ENCODE peak calls at places on chromosomes 3 and 15, in four cellular contexts. T is RWPE1, F is pancreas, J is esophagus squamous epithelium. I is an unnamed sample.

GRCh38 chr15:90620379-90621134 is 90.8 kb downstream of the CRTC3 start:
- DNase-seq in T (no peak), F (no peak), J (no peak), I (no peak)

GRCh38 chr3:128448491-128448890 is 18.2 kb downstream of the DNAJB8 start:
- DNase-seq in T (no peak), F (no peak), J (no peak), I (no peak)

GRCh38 chr15:67571643-67572415 is 29.3 kb downstream of the MAP2K5 start:
- DNase-seq in T (no peak), F (no peak), J (no peak), I (no peak)

GRCh38 chr3:165462616-165463334 is 266.6 kb upstream of the SLITRK3 start:
- DNase-seq in T (no peak), F (no peak), J (no peak), I (no peak)

GRCh38 chr3:18122264-18122663 is 302.9 kb downstream of the SATB1 start:
- DNase-seq in T (no peak), F (no peak), J (no peak), I (no peak)

GRCh38 chr3:141840737-141841544 is 35.5 kb upstream of the ATP1B3 start:
- DNase-seq in T (peak), F (no peak), J (no peak), I (no peak)

GRCh38 chr15:28021281-28022039 is 77.7 kb downstream of the OCA2 start:
- DNase-seq in T (peak), F (peak), J (no peak), I (peak)

GRCh38 chr15:59611277-59612260 is at the start of gene GCNT3:
- DNase-seq in T (peak), F (no peak), J (no peak), I (no peak)

GRCh38 chr15:64443747-64444621 is 16.4 kb upstream of the ZNF609 start:
- DNase-seq in T (peak), F (peak), J (no peak), I (no peak)

GRCh38 chr3:42473083-42473932 is 29.1 kb upstream of the VIPR1 start:
- DNase-seq in T (no peak), F (no peak), J (no peak), I (no peak)

GRCh38 chr3:149245738-149246451 is 24.3 kb upstream of the CP start:
- DNase-seq in T (peak), F (no peak), J (no peak), I (no peak)

GRCh38 chr3:8887435-8888295 is 75.6 kb downstream of the RAD18 start:
- DNase-seq in T (no peak), F (no peak), J (no peak), I (no peak)

GRCh38 chr3:177929310-177929709 is 606.9 kb upstream of the KCNMB2 start:
- DNase-seq in T (no peak), F (no peak), J (no peak), I (no peak)

GRCh38 chr3:50516048-50516871 is 12.8 kb upstream of the CACNA2D2 start:
- DNase-seq in T (no peak), F (no peak), J (no peak), I (peak)

GRCh38 chr3:29427266-29428103 is 146.6 kb downstream of the RBMS3 start:
- DNase-seq in T (no peak), F (no peak), J (no peak), I (no peak)

GRCh38 chr3:24343084-24343783 is 151.4 kb downstream of the THRB start:
- DNase-seq in T (peak), F (no peak), J (no peak), I (no peak)

GRCh38 chr3:158167737-158168469 is 58.0 kb downstream of the RSRC1 start:
- DNase-seq in T (peak), F (no peak), J (no peak), I (no peak)

GRCh38 chr15:66115568-66116206 is 137.9 kb downstream of the MEGF11 start:
- DNase-seq in T (no peak), F (peak), J (no peak), I (no peak)

GRCh38 chr15:45150997-45151396 is 21.2 kb downstream of the DUOX1 start:
- DNase-seq in T (no peak), F (no peak), J (no peak), I (no peak)

GRCh38 chr3:176767385-176767784 is 429.9 kb downstream of the TBL1XR1 start:
- DNase-seq in T (peak), F (peak), J (no peak), I (no peak)

GRCh38 chr3:69462826-69463100 is 76.9 kb upstream of the FRMD4B start:
- DNase-seq in T (peak), F (no peak), J (no peak), I (no peak)

GRCh38 chr3:117045143-117045542 is 335.6 kb downstream of the TUSC7 start:
- DNase-seq in T (no peak), F (no peak), J (no peak), I (no peak)

GRCh38 chr15:77118787-77119410 is 48.0 kb upstream of the TSPAN3 start:
- DNase-seq in T (peak), F (peak), J (no peak), I (peak)

GRCh38 chr3:138426211-138426610 is 8.2 kb upstream of the ESYT3 start:
- DNase-seq in T (no peak), F (no peak), J (no peak), I (no peak)

GRCh38 chr15:64809649-64810498 is 15.6 kb downstream of the PIF1 start:
- DNase-seq in T (peak), F (peak), J (no peak), I (peak)

GRCh38 chr15:77580991-77581682 is 51.6 kb downstream of the LINGO1 start:
- DNase-seq in T (no peak), F (no peak), J (no peak), I (no peak)

GRCh38 chr15:64009241-64009640 is 37.0 kb downstream of the DAPK2 start:
- DNase-seq in T (no peak), F (no peak), J (no peak), I (no peak)

GRCh38 chr3:124266517-124266916 is 274.6 kb upstream of the ROPN1 start:
- DNase-seq in T (no peak), F (no peak), J (no peak), I (no peak)

GRCh38 chr3:124267406-124267805 is 275.5 kb upstream of the ROPN1 start:
- DNase-seq in T (no peak), F (no peak), J (no peak), I (no peak)

GRCh38 chr3:124260206-124260915 is 268.4 kb upstream of the ROPN1 start:
- DNase-seq in T (peak), F (no peak), J (no peak), I (no peak)

GRCh38 chr3:124261301-124261700 is 269.4 kb upstream of the ROPN1 start:
- DNase-seq in T (no peak), F (no peak), J (no peak), I (no peak)

DNA sequence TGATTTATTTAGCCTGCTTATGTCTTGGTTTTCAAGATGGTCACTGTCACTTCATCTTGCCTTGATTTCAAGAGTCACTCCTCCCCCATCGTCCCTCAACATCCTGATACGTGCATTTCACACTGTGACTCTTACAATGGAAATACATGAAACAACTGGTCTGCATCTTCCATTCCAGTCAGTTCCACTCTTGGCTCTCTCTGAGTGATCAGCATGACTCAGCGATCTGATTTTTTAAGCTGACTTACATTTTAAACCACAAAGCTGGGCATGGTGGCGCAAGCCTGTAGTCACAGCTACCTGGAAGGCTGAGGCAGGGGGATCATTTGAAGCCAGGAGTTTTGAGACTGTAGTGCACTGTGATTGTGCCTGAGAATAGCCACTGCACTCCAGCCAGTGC is 271.2 kb upstream of the ROPN1 start:
- DNase-seq in T (peak), F (no peak), J (no peak), I (no peak)
- H3K27ac ChIP-seq in T (no peak), F (no peak), J (no peak), I (no peak)

GRCh38 chr15:55916666-55917409 is 76.6 kb downstream of the NEDD4 start:
- DNase-seq in T (peak), F (no peak), J (no peak), I (no peak)

GRCh38 chr15:55915876-55916567 is 77.4 kb downstream of the NEDD4 start:
- DNase-seq in T (no peak), F (no peak), J (no peak), I (no peak)

GRCh38 chr15:55915221-55915620 is 78.2 kb downstream of the NEDD4 start:
- DNase-seq in T (no peak), F (no peak), J (no peak), I (no peak)

GRCh38 chr15:55912982-55913381 is 80.4 kb downstream of the NEDD4 start:
- DNase-seq in T (no peak), F (no peak), J (no peak), I (no peak)

DNA sequence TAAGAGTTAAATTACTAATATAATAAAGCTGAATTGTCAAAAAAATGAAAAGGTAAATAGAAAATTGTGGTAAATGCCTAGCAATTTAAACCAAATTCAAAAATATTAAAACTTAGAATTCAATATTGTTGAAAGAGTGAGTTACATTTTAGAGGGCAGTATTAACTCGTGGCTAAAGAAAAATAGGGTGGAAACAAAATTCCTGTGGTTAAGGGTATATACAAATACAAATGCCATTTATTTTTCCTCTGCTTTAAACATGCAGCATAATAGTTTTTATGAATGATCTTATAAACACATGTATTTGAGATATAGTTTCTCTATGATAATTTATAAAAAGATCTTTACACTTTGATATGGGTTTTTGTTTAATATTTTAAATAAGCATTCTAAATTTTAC is 79.0 kb downstream of the NEDD4 start:
- DNase-seq in T (no peak), F (no peak), J (no peak), I (no peak)
- H3K27ac ChIP-seq in T (no peak), F (no peak), J (no peak), I (no peak)

DNA sequence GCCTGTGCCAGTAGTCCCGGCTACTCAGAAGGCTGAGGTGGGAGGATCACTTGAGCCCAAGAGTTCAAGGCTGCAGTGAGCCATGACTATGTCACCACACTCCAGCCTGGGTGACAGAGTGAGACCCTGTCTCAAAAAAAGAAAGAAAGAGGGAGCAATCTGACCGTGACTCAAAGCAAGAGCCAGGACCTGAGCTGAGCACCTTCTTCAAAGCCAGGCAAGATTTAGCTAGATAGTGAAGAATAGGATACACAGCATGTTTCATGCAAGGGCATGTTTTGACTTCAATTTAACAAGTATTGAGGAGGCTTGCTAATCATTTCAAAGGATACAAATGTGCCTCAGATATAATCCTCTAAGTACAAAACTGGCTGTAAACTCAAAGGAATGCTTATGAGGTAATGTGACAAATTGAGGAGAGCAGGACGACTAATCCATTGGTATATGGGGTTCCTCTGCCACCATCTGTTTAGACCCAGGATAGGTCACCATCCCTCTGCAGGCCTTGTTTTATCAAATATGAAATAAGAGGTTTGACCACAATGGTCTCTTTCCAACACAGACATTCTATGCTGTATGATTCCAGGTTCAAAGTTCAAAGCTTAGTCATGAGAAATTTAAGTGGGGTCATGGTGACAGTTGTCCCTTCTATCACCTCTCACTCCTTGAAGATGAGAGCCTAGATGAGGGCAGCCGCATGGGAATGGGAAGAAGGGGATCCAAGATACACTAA is 33.2 kb downstream of the RAB27A start:
- DNase-seq in T (no peak), F (no peak), J (no peak), I (no peak)
- H3K27ac ChIP-seq in T (peak), F (no peak), J (no peak), I (no peak)

GRCh38 chr15:88535100-88535499 is 11.4 kb downstream of the DET1 start:
- DNase-seq in T (no peak), F (no peak), J (no peak), I (no peak)
- H3K27ac ChIP-seq in T (no peak), F (no peak), J (no peak), I (no peak)

GRCh38 chr3:108524547-108524946 is 14.2 kb upstream of the MYH15 start:
- DNase-seq in T (no peak), F (no peak), J (no peak), I (no peak)

GRCh38 chr3:108527109-108527508 is 16.7 kb upstream of the MYH15 start:
- DNase-seq in T (no peak), F (no peak), J (no peak), I (peak)

GRCh38 chr3:108527827-108528226 is 17.4 kb upstream of the MYH15 start:
- DNase-seq in T (no peak), F (no peak), J (no peak), I (no peak)

GRCh38 chr3:108528459-108529231 is 18.2 kb upstream of the MYH15 start:
- DNase-seq in T (no peak), F (no peak), J (no peak), I (no peak)
- H3K27ac ChIP-seq in T (no peak), F (no peak), J (no peak), I (no peak)

GRCh38 chr3:134448664-134449063 is 37.1 kb downstream of the ANAPC13 start:
- DNase-seq in T (no peak), F (no peak), J (no peak), I (no peak)
- H3K27ac ChIP-seq in T (no peak), F (no peak), J (no peak), I (peak)

DNA sequence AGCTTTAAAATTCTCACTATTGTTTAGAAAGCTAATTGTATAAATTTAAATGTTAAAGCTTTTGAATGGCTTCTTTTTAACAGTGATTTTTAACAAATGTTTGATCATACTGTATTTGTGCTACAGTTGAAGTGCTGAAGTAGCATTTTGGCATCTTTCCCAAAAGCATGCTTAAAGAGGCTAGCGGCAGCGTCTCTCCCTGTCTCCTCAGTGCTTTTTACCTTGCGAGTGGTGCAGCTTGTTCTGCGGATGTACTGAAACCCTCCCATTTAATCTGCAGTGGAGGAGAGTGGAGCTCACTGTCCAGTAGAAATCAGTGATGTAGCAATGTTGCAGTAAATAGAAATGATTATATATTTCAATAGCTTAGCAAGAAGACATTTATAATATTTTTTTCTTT is 43.7 kb downstream of the LRRC49 start:
- DNase-seq in T (no peak), F (no peak), J (no peak), I (no peak)
- H3K27ac ChIP-seq in T (no peak), F (no peak), J (no peak), I (no peak)